ENCODE peak calls at places on chromosomes 3 and 15, in nine cellular contexts. One of them, this sample, is unnamed. For H3K4me1, the result is how much of the 10 kb centered on the place peaks cover.

GRCh38 chr3:32160706-32161105 is 54.3 kb downstream of the GPD1L start:
- DNase-seq in GM23338: no peak
- DNase-seq in GM12878: no peak
- DNase-seq in neural progenitor cell: no peak
- DNase-seq in PC-3: no peak
- DNase-seq in GM23248: no peak
- DNase-seq in MM.1S: no peak
- DNase-seq in fibroblast of lung: no peak
- DNase-seq in hepatocyte: no peak
- DNase-seq in this sample: no peak

GRCh38 chr3:94225176-94225742 is 162.4 kb downstream of the NSUN3 start:
- DNase-seq in GM23338: no peak
- DNase-seq in GM12878: no peak
- DNase-seq in neural progenitor cell: no peak
- DNase-seq in PC-3: peak
- DNase-seq in GM23248: peak
- DNase-seq in MM.1S: no peak
- DNase-seq in fibroblast of lung: no peak
- DNase-seq in hepatocyte: no peak
- DNase-seq in this sample: no peak

GRCh38 chr3:143464850-143465249 is 345.3 kb downstream of the CHST2 start:
- DNase-seq in GM23338: no peak
- DNase-seq in GM12878: no peak
- DNase-seq in neural progenitor cell: no peak
- DNase-seq in PC-3: no peak
- DNase-seq in GM23248: peak
- DNase-seq in MM.1S: no peak
- DNase-seq in fibroblast of lung: peak
- DNase-seq in hepatocyte: no peak
- DNase-seq in this sample: no peak

GRCh38 chr15:92074646-92075045 is 221.1 kb downstream of the SLCO3A1 start:
- DNase-seq in GM23338: no peak
- DNase-seq in GM12878: no peak
- DNase-seq in neural progenitor cell: no peak
- DNase-seq in PC-3: no peak
- DNase-seq in GM23248: peak
- DNase-seq in MM.1S: no peak
- DNase-seq in fibroblast of lung: no peak
- DNase-seq in hepatocyte: no peak
- DNase-seq in this sample: no peak

GRCh38 chr3:11059090-11059798 is 66.7 kb downstream of the SLC6A1 start:
- DNase-seq in GM23338: peak
- DNase-seq in GM12878: no peak
- DNase-seq in neural progenitor cell: peak
- DNase-seq in PC-3: peak
- DNase-seq in GM23248: peak
- DNase-seq in MM.1S: peak
- DNase-seq in fibroblast of lung: peak
- DNase-seq in hepatocyte: peak
- DNase-seq in this sample: peak

GRCh38 chr15:78212546-78213424 is 21.6 kb downstream of the ACSBG1 start:
- DNase-seq in GM23338: no peak
- DNase-seq in GM12878: no peak
- DNase-seq in neural progenitor cell: no peak
- DNase-seq in PC-3: peak
- DNase-seq in GM23248: peak
- DNase-seq in MM.1S: no peak
- DNase-seq in fibroblast of lung: peak
- DNase-seq in hepatocyte: peak
- DNase-seq in this sample: peak

GRCh38 chr15:73564255-73564654 is 68.9 kb downstream of the NPTN start:
- DNase-seq in GM23338: no peak
- DNase-seq in GM12878: no peak
- DNase-seq in neural progenitor cell: peak
- DNase-seq in PC-3: peak
- DNase-seq in GM23248: peak
- DNase-seq in MM.1S: no peak
- DNase-seq in fibroblast of lung: peak
- DNase-seq in hepatocyte: peak
- DNase-seq in this sample: peak

GRCh38 chr15:31482122-31482922 is 155.7 kb downstream of the KLF13 start:
- DNase-seq in GM23338: peak
- DNase-seq in GM12878: no peak
- DNase-seq in neural progenitor cell: no peak
- DNase-seq in PC-3: no peak
- DNase-seq in GM23248: no peak
- DNase-seq in MM.1S: no peak
- DNase-seq in fibroblast of lung: no peak
- DNase-seq in hepatocyte: no peak
- DNase-seq in this sample: no peak

GRCh38 chr3:128875556-128876120 is 3.8 kb upstream of the ACAD9 start:
- DNase-seq in GM23338: peak
- DNase-seq in GM12878: no peak
- DNase-seq in neural progenitor cell: peak
- DNase-seq in PC-3: peak
- DNase-seq in GM23248: peak
- DNase-seq in MM.1S: peak
- DNase-seq in fibroblast of lung: peak
- DNase-seq in hepatocyte: peak
- DNase-seq in this sample: peak

GRCh38 chr15:40108061-40108854 is 421 bp downstream of the BMF start:
- DNase-seq in GM23338: peak
- DNase-seq in GM12878: no peak
- DNase-seq in neural progenitor cell: peak
- DNase-seq in PC-3: peak
- DNase-seq in GM23248: peak
- DNase-seq in MM.1S: peak
- DNase-seq in fibroblast of lung: peak
- DNase-seq in hepatocyte: peak
- DNase-seq in this sample: peak

GRCh38 chr3:169657351-169658124 is 6.0 kb downstream of the MECOM start:
- DNase-seq in GM23338: no peak
- DNase-seq in GM12878: no peak
- DNase-seq in neural progenitor cell: no peak
- DNase-seq in PC-3: peak
- DNase-seq in GM23248: no peak
- DNase-seq in MM.1S: no peak
- DNase-seq in fibroblast of lung: peak
- DNase-seq in hepatocyte: peak
- DNase-seq in this sample: peak

GRCh38 chr15:64891546-64891945 is 20.2 kb upstream of the ANKDD1A start:
- DNase-seq in GM23338: no peak
- DNase-seq in GM12878: peak
- DNase-seq in neural progenitor cell: no peak
- DNase-seq in PC-3: no peak
- DNase-seq in GM23248: no peak
- DNase-seq in MM.1S: no peak
- DNase-seq in fibroblast of lung: no peak
- DNase-seq in hepatocyte: no peak
- DNase-seq in this sample: no peak
- H3K27ac ChIP-seq in GM23338: no peak
- H3K27ac ChIP-seq in GM12878: peak
- H3K27ac ChIP-seq in neural progenitor cell: no peak
- H3K27ac ChIP-seq in PC-3: no peak
- H3K27ac ChIP-seq in GM23248: no peak
- H3K27ac ChIP-seq in MM.1S: peak
- H3K27ac ChIP-seq in fibroblast of lung: no peak
- H3K27ac ChIP-seq in hepatocyte: no peak
- H3K27ac ChIP-seq in this sample: no peak

DNA sequence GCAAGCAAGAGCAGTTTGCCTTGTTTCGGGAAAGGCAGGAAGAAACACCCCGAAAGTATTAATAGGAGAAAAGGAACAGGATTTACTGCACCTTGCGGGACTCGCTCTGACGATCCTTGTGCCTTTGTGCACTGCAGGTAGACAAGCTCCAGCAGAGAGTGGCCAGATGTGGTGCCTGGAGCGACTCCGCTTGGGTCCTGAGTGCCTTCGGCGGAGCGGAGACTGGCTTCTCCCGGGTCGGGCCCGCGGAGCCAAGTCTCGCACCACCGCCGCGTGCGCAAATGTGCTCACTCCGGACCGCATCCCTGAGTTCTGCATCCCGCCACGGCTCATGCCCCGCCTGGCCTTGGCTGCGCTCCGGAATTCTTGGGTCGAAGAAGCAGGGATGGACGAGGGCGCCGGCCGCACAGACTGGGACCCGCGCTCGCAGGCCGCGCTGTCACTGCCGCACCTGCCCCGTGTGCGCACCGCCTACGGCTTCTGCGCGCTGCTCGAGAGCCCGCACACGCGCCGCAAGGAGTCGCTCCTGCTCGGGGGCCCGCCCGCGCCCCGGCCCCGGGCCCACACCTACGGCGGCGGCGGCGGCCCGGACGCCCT is 769 bp downstream of the C2CD4A start:
- DNase-seq in GM23338: peak
- DNase-seq in GM12878: no peak
- DNase-seq in neural progenitor cell: peak
- DNase-seq in PC-3: peak
- DNase-seq in GM23248: peak
- DNase-seq in MM.1S: no peak
- DNase-seq in fibroblast of lung: no peak
- DNase-seq in hepatocyte: peak
- DNase-seq in this sample: peak
- TF ChIP-seq EZH2 in GM23338: peak
- TF ChIP-seq EZH2 in GM12878: peak
- TF ChIP-seq EZH2 in neural progenitor cell: peak
- TF ChIP-seq EZH2 in PC-3: no peak
- TF ChIP-seq EZH2 in GM23248: peak
- TF ChIP-seq EZH2 in MM.1S: no peak
- TF ChIP-seq EZH2 in fibroblast of lung: peak
- TF ChIP-seq EZH2 in hepatocyte: peak
- TF ChIP-seq EZH2 in this sample: no peak

GRCh38 chr3:138187296-138188012 is at the start of gene ARMC8:
- DNase-seq in GM23338: peak
- DNase-seq in GM12878: no peak
- DNase-seq in neural progenitor cell: peak
- DNase-seq in PC-3: peak
- DNase-seq in GM23248: peak
- DNase-seq in MM.1S: peak
- DNase-seq in fibroblast of lung: peak
- DNase-seq in hepatocyte: peak
- DNase-seq in this sample: no peak

GRCh38 chr3:138186216-138186615 is 885 bp upstream of the ARMC8 start:
- DNase-seq in GM23338: peak
- DNase-seq in GM12878: no peak
- DNase-seq in neural progenitor cell: peak
- DNase-seq in PC-3: peak
- DNase-seq in GM23248: no peak
- DNase-seq in MM.1S: no peak
- DNase-seq in fibroblast of lung: peak
- DNase-seq in hepatocyte: peak
- DNase-seq in this sample: no peak

GRCh38 chr3:138186803-138187295 is 252 bp upstream of the ARMC8 start:
- DNase-seq in GM23338: peak
- DNase-seq in GM12878: peak
- DNase-seq in neural progenitor cell: peak
- DNase-seq in PC-3: peak
- DNase-seq in GM23248: peak
- DNase-seq in MM.1S: peak
- DNase-seq in fibroblast of lung: no peak
- DNase-seq in hepatocyte: peak
- DNase-seq in this sample: peak

GRCh38 chr3:138184994-138185393 is 2.1 kb upstream of the ARMC8 start:
- DNase-seq in GM23338: no peak
- DNase-seq in GM12878: no peak
- DNase-seq in neural progenitor cell: peak
- DNase-seq in PC-3: peak
- DNase-seq in GM23248: peak
- DNase-seq in MM.1S: no peak
- DNase-seq in fibroblast of lung: peak
- DNase-seq in hepatocyte: peak
- DNase-seq in this sample: no peak

DNA sequence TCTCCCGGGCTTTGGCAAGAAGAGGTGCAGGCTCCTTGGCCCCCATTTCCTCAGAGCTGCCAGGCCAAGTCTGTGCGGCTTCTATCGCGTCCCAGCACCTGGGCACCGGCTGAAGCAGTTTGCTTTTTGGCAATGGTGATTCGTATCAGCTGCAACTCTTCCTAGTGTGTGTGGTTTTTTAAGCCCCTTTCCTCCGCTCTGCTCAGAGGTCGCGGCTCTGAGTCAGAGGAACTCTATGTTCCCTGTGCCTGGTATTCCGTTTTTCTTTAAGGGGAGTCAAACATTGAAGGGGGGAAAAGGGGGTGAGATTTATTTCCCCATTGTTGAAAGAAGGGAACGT is 882 bp downstream of the ARMC8 start:
- DNase-seq in GM23338: no peak
- DNase-seq in GM12878: no peak
- DNase-seq in neural progenitor cell: no peak
- DNase-seq in PC-3: peak
- DNase-seq in GM23248: peak
- DNase-seq in MM.1S: no peak
- DNase-seq in fibroblast of lung: peak
- DNase-seq in hepatocyte: no peak
- DNase-seq in this sample: peak
- H3K4me1 ChIP-seq in GM23338: under half
- H3K4me1 ChIP-seq in GM12878: under half
- H3K4me1 ChIP-seq in neural progenitor cell: under half
- H3K4me1 ChIP-seq in PC-3: under half
- H3K4me1 ChIP-seq in GM23248: under half
- H3K4me1 ChIP-seq in MM.1S: under half
- H3K4me1 ChIP-seq in fibroblast of lung: under half
- H3K4me1 ChIP-seq in hepatocyte: under half
- H3K4me1 ChIP-seq in this sample: under half

DNA sequence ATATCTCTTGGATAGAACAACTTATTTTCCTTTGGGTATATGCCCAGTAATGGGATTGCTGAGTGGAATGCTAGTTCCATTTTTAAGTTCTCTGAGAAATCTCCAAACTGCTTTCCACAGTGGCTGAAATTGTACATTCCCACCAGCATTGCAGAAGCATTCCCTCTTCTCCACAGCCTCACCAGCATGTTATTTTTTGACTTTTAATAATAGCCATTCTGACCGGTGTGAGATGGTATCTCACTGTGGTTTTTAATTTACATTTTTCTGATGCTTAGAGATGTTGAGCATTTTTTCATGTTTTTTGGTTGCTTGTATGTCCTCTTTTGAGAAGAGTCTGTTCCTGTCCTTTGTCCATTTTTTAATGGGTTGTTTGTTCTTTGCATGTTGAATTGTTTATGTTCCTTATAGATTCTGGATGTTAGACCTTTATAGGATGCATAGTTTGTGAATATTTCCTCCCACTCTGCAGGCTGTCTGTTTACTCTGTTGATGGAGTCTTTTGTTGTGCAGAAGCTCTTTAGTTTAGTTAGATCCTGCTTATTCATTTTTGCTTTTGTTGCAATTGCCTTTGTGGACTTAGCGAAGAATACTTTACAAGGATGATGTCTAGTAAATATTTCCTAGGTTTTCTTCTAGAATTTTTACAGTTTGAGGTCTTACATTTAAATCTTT is 82.7 kb upstream of the NR2F2 start:
- DNase-seq in GM23338: no peak
- DNase-seq in GM12878: no peak
- DNase-seq in neural progenitor cell: no peak
- DNase-seq in PC-3: no peak
- DNase-seq in GM23248: no peak
- DNase-seq in MM.1S: no peak
- DNase-seq in fibroblast of lung: no peak
- DNase-seq in hepatocyte: no peak
- DNase-seq in this sample: no peak
- H3K27ac ChIP-seq in GM23338: no peak
- H3K27ac ChIP-seq in GM12878: no peak
- H3K27ac ChIP-seq in neural progenitor cell: no peak
- H3K27ac ChIP-seq in PC-3: no peak
- H3K27ac ChIP-seq in GM23248: no peak
- H3K27ac ChIP-seq in MM.1S: no peak
- H3K27ac ChIP-seq in fibroblast of lung: no peak
- H3K27ac ChIP-seq in hepatocyte: no peak
- H3K27ac ChIP-seq in this sample: no peak